ENCODE peak calls at places on chromosomes 11 and 22, in six cellular contexts. B is IMR-90, Y is H1, D is mesenchymal stem cell, Z is H9, N is trophoblast cell. C is an unnamed sample.

GRCh38 chr11:130031945-130032344 is 29.3 kb upstream of the PRDM10 start:
- DNase-seq in B (no peak), Y (no peak), D (no peak), N (no peak), Z (no peak), C (no peak)

GRCh38 chr22:49911881-49912625 is 6.2 kb downstream of the ALG12 start:
- DNase-seq in Y (no peak), Z (no peak), D (no peak), N (no peak), B (no peak), C (no peak)

GRCh38 chr22:17260950-17261349 is 41.7 kb upstream of the ADA2 start:
- DNase-seq in N (no peak), Z (peak; percentile 78), B (no peak), Y (no peak), D (no peak), C (no peak)

GRCh38 chr11:47394322-47395224 is 13.8 kb upstream of the SLC39A13 start:
- DNase-seq in B (peak; percentile 20), D (peak; percentile 50), N (peak; percentile 31), Z (peak; percentile 32), Y (no peak), C (no peak)

GRCh38 chr22:48750282-48750681 is 1077.4 kb downstream of the BRD1 start:
- DNase-seq in Z (no peak), B (no peak), Y (no peak), N (no peak), D (no peak), C (no peak)

GRCh38 chr11:16193897-16194381 is 162.4 kb downstream of the SOX6 start:
- DNase-seq in B (peak; percentile 11), D (no peak), N (peak; percentile 5), Z (no peak), Y (no peak), C (no peak)

GRCh38 chr11:126072821-126073594 is 10.3 kb upstream of the CDON start:
- DNase-seq in N (peak; percentile 50), B (no peak), D (no peak), Y (no peak), Z (no peak), C (no peak)

GRCh38 chr22:48778308-48779195 is 1049.1 kb downstream of the BRD1 start:
- DNase-seq in Z (no peak), D (no peak), N (no peak), B (no peak), Y (no peak), C (no peak)

GRCh38 chr22:45860201-45860600 is 116.8 kb downstream of the WNT7B start:
- DNase-seq in N (no peak), Y (no peak), D (no peak), B (no peak), Z (no peak), C (no peak)

GRCh38 chr11:126341760-126342161 is 13.7 kb upstream of the ST3GAL4 start:
- DNase-seq in N (no peak), D (peak; percentile 86), Z (no peak), B (peak; percentile 71), Y (no peak), C (no peak)

GRCh38 chr11:131281316-131281715 is 89.1 kb upstream of the NTM start:
- DNase-seq in B (no peak), Y (no peak), D (no peak), Z (no peak), N (no peak), C (no peak)

GRCh38 chr11:128343870-128344269 is 243.5 kb downstream of the ETS1 start:
- DNase-seq in N (no peak), D (no peak), Z (no peak), B (peak; percentile 41), Y (no peak), C (no peak)

GRCh38 chr11:128680906-128681305 is 13.0 kb upstream of the FLI1 start:
- DNase-seq in Y (no peak), B (no peak), N (no peak), Z (no peak), D (no peak), C (no peak)

DNA sequence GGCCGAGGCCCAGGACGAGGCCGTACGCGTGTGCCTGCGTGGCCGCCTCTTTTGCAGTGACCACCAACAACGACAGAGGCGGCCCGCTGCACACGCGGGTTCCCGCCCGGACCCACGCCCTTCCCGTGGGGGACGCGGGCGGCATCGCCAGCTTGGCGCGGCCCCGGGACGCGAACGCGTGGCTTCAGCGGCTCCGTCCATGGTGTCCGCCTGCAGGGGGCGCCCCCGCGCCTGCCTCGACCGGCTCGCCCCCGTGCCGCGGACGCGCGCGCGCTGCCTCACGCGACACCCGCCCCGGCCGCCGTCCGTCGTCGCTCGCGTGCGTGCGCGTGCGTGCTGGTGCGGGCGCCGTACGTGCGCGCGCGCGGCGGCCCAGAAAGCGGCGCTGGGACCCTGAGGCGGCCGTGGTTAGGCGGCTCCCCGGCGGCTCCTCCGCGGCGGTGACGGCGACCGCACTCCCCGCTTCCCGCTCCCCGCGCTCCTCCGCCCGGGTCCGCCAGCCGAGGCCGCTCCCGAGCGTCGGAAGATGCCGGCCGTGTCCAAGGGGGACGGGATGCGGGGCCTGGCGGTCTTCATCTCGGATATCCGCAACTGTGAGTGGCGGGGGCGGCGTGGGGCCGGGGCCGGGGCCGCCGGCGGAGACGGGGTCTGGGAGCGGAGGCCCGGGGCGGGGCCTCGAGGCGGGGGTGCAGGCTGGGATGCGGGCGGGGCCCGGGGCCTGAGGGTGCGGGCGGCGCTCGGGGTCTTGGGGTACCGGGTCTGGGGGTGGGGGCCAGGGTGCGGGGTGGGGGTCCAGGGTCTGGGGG is at the start of gene AP2A2:
- DNase-seq in N (peak; percentile 98), D (peak; percentile 86), Z (peak; percentile 86), Y (peak; percentile 43), B (peak; percentile 86), C (peak; percentile 90)
- H2BK120ac ChIP-seq in N (peak within 1 kb of the TSS; percentile 89), D (peak within 1 kb of the TSS; percentile 86), Z (no peak within 1 kb of the TSS), Y (no peak within 1 kb of the TSS), B (no peak within 1 kb of the TSS), C (peak within 1 kb of the TSS; percentile 48)

GRCh38 chr22:38403806-38404205 is 51.2 kb downstream of the KCNJ4 start:
- DNase-seq in N (no peak), Z (no peak), D (no peak), B (no peak), Y (no peak), C (no peak)

GRCh38 chr22:38401336-38402084 is 53.5 kb downstream of the KCNJ4 start:
- DNase-seq in Z (peak; percentile 36), Y (no peak), B (no peak), D (no peak), N (no peak), C (no peak)

GRCh38 chr22:38402204-38402603 is 52.8 kb downstream of the KCNJ4 start:
- DNase-seq in B (no peak), Y (no peak), Z (peak; percentile 40), D (no peak), N (no peak), C (no peak)

GRCh38 chr22:38406617-38407016 is 48.4 kb downstream of the KCNJ4 start:
- DNase-seq in Z (no peak), D (no peak), Y (no peak), N (no peak), B (peak; percentile 26), C (no peak)

DNA sequence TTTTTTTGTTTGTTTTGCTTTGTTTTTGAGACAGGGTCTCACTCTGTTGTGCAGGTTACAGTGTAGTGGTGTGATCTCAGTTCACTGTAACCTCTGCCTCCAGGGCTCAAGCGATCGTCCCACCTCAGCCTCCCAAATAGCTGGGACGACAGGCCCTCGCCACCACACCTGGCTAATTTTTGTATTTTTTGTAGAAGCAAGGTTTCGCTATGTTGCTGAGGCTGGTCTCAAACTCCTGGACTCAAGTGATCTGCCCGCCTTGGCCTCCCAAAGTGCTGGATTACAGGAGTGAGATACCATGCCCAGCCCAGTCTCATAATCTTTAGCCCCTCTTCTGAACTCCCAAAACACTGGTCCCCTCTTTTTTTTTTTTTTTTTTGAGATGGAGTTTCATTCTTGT is 50.6 kb downstream of the KCNJ4 start:
- DNase-seq in Z (no peak), D (no peak), Y (no peak), N (no peak), B (no peak), C (no peak)
- H3K23ac ChIP-seq in Z (no peak overlapping the region), D (no peak overlapping the region), Y (no peak overlapping the region), N (no peak overlapping the region), B (no peak overlapping the region), C (no peak overlapping the region)

GRCh38 chr22:43897751-43898261 is 6.0 kb upstream of the PNPLA5 start:
- DNase-seq in Y (no peak), D (peak; percentile 66), B (peak; percentile 87), Z (no peak), N (no peak), C (no peak)
- H2AFZ ChIP-seq in Y (no peak overlapping the region), D (no peak overlapping the region), B (peak overlapping the region; percentile 81), Z (no peak overlapping the region), N (no peak overlapping the region), C (no peak overlapping the region)

GRCh38 chr22:31347251-31348008 is 1.3 kb upstream of the PATZ1 start:
- DNase-seq in D (peak; percentile 89), Z (peak; percentile 77), Y (no peak), N (peak; percentile 97), B (peak; percentile 62), C (peak; percentile 58)

GRCh38 chr22:31344369-31345330 is 1.5 kb downstream of the PATZ1 start:
- DNase-seq in B (peak; percentile 57), N (peak; percentile 50), Z (peak; percentile 41), D (peak; percentile 52), Y (no peak), C (peak; percentile 18)

GRCh38 chr22:31346255-31346732 is at the start of gene PATZ1:
- DNase-seq in Z (peak; percentile 74), Y (peak; percentile 61), D (peak; percentile 86), B (peak; percentile 72), N (peak; percentile 49), C (peak; percentile 69)

GRCh38 chr22:31346733-31347250 is 646 bp upstream of the PATZ1 start:
- DNase-seq in N (peak; percentile 31), D (peak; percentile 75), Z (peak; percentile 79), Y (no peak), B (peak; percentile 33), C (peak; percentile 65)

DNA sequence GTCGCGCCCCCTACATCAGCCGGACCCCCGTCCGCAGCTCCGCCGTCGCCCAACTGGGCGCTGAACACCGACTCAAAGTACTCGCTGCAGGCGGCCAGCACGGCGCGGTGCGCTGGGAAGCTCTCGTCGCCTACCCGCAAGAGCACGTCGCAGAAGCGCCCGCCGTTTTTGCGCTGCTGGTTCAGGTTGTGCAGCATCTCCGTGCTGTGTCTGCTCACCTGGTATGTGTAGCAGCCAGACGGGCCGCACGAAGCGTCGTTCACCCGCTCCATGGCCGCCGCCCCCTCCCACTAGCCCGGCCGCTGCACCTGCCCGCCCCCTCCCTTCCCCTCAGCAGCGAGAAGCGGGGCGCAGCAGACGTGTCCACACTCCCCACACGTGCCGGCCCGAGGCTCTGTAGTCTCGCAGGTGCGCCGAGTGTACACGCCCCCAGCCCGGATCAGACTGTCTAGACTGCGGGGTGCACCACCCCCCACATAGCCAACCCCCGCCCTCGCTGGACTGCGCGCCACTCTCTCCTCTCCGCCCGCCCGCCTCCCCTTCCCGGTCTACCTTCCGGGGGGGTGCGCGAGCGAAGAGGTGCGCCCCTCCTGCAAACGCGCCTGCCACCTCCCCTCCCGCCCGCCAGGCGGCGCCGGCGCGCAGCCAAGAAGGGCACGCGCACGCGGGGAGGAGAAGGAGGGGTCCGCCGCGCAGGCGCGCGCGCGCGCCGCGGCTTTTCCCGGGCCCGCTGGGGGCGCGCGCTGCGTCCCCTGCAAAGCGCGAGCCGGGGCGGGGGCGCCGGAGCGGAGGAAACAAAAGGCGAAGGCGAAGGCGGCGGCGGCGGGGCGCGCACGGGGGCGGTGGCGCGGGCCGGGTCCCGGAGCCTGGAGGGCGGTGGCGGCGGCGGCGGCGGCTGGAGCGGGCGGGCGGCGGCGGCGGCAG is 553 bp downstream of the PATZ1 start:
- DNase-seq in Y (peak; percentile 53), N (peak; percentile 91), D (peak; percentile 86), B (peak; percentile 83), Z (peak; percentile 86), C (peak; percentile 96)
- H2BK120ac ChIP-seq in Y (no peak overlapping the region), N (peak overlapping the region; percentile 43), D (peak overlapping the region; percentile 94), B (no peak overlapping the region), Z (no peak overlapping the region), C (peak overlapping the region; percentile 75)

GRCh38 chr11:117908261-117908895 is 20.8 kb downstream of the TMPRSS13 start:
- DNase-seq in Z (no peak), D (no peak), N (peak; percentile 80), B (no peak), Y (no peak), C (no peak)
- H3K23ac ChIP-seq in Z (no peak overlapping the region), D (no peak overlapping the region), N (no peak overlapping the region), B (no peak overlapping the region), Y (no peak overlapping the region), C (peak overlapping the region; percentile 8)

C was measured in neuronal stem cell.